ENCODE peak calls at places on chromosomes 4 and X, in ten cellular contexts. B is A549, E is sigmoid colon, L is lower leg skin, Q is body of pancreas, T is IMR-90, M is Peyer's patch, G is transverse colon, X is spleen, D is esophagus muscularis mucosa. S is an unnamed sample.

GRCh38 chr4:140308366-140309123 is 64.9 kb upstream of the SCOC start:
- DNase-seq in B (no peak), E (peak), L (peak), Q (peak), T (peak), M (peak), G (peak), X (no peak), D (no peak), S (peak)

GRCh38 chr4:75992462-75992861 is 1.7 kb upstream of the SDAD1 start:
- DNase-seq in B (no peak), E (no peak), L (no peak), Q (no peak), T (no peak), M (no peak), G (no peak), X (no peak), D (peak), S (no peak)

GRCh38 chrX:49037883-49038475 is 5.2 kb downstream of the TFE3 start:
- DNase-seq in B (no peak), E (no peak), L (no peak), Q (no peak), T (peak), M (no peak), G (no peak), X (no peak), D (no peak), S (no peak)

GRCh38 chr4:4521069-4521468 is 20.8 kb downstream of the STX18 start:
- DNase-seq in B (no peak), E (no peak), L (no peak), Q (no peak), T (no peak), M (no peak), G (no peak), X (no peak), D (no peak), S (no peak)

GRCh38 chrX:139936259-139936658 is 3.4 kb upstream of the ATP11C start:
- DNase-seq in B (peak), E (no peak), L (no peak), Q (no peak), T (no peak), M (no peak), G (no peak), X (no peak), D (no peak), S (no peak)

GRCh38 chr4:59553063-59553738 is 1646.9 kb upstream of the ADGRL3 start:
- DNase-seq in B (peak), E (no peak), L (no peak), Q (no peak), T (no peak), M (no peak), G (no peak), X (no peak), D (no peak), S (peak)

GRCh38 chr4:56908206-56909082 is 744 bp downstream of the REST start:
- DNase-seq in B (peak), E (peak), L (peak), Q (peak), T (peak), M (peak), G (peak), X (peak), D (no peak), S (peak)

GRCh38 chr4:85869156-85869555 is 394.2 kb downstream of the ARHGAP24 start:
- DNase-seq in B (no peak), E (no peak), L (no peak), Q (no peak), T (no peak), M (no peak), G (no peak), X (no peak), D (no peak), S (no peak)

GRCh38 chrX:130909469-130910136 is 6.6 kb upstream of the ENOX2 start:
- DNase-seq in B (no peak), E (no peak), L (no peak), Q (no peak), T (no peak), M (no peak), G (no peak), X (no peak), D (no peak), S (no peak)

GRCh38 chrX:109732319-109732779 is 708 bp downstream of the ACSL4 start:
- DNase-seq in B (peak), E (no peak), L (no peak), Q (no peak), T (peak), M (no peak), G (no peak), X (no peak), D (no peak), S (no peak)

GRCh38 chrX:30668581-30668980 is 15.4 kb downstream of the GK start:
- DNase-seq in B (no peak), E (no peak), L (no peak), Q (no peak), T (no peak), M (no peak), G (no peak), X (no peak), D (no peak), S (no peak)

GRCh38 chr4:56979674-56980073 is 978 bp downstream of the POLR2B start:
- DNase-seq in B (no peak), E (no peak), L (peak), Q (no peak), T (peak), M (peak), G (peak), X (no peak), D (no peak), S (peak)

GRCh38 chrX:107576841-107577240 is 51.5 kb upstream of the PRPS1 start:
- DNase-seq in B (no peak), E (no peak), L (no peak), Q (no peak), T (no peak), M (no peak), G (no peak), X (no peak), D (no peak), S (no peak)

GRCh38 chrX:23287191-23287764 is 47.4 kb upstream of the PTCHD1 start:
- DNase-seq in B (no peak), E (no peak), L (no peak), Q (no peak), T (no peak), M (no peak), G (no peak), X (no peak), D (no peak), S (no peak)

GRCh38 chrX:22800360-22800759 is 199.4 kb upstream of the DDX53 start:
- DNase-seq in B (no peak), E (no peak), L (no peak), Q (no peak), T (peak), M (no peak), G (no peak), X (no peak), D (no peak), S (no peak)

GRCh38 chr4:856468-856901 is 30.6 kb upstream of the CPLX1 start:
- DNase-seq in B (no peak), E (no peak), L (no peak), Q (no peak), T (no peak), M (no peak), G (no peak), X (peak), D (no peak), S (no peak)

GRCh38 chrX:103919336-103919682 is 43.1 kb upstream of the TMSB15B start:
- DNase-seq in B (peak), E (no peak), L (no peak), Q (no peak), T (peak), M (peak), G (peak), X (no peak), D (no peak), S (peak)

GRCh38 chr4:151100517-151100916 is 1.1 kb downstream of the RPS3A start:
- DNase-seq in B (no peak), E (no peak), L (no peak), Q (no peak), T (no peak), M (no peak), G (no peak), X (no peak), D (no peak), S (no peak)

GRCh38 chr4:30866444-30866843 is 146.3 kb downstream of the PCDH7 start:
- DNase-seq in B (no peak), E (no peak), L (no peak), Q (no peak), T (peak), M (no peak), G (no peak), X (no peak), D (no peak), S (no peak)

GRCh38 chr4:164977243-164978164 is at the start of gene TRIM61:
- DNase-seq in B (no peak), E (no peak), L (no peak), Q (peak), T (peak), M (peak), G (peak), X (no peak), D (peak), S (peak)

GRCh38 chr4:36771411-36772153 is 473.0 kb upstream of the NWD2 start:
- DNase-seq in B (no peak), E (no peak), L (no peak), Q (no peak), T (no peak), M (no peak), G (no peak), X (no peak), D (no peak), S (no peak)

GRCh38 chrX:133335027-133335426 is 80.3 kb downstream of the GPC4 start:
- DNase-seq in B (peak), E (no peak), L (no peak), Q (peak), T (peak), M (peak), G (peak), X (no peak), D (no peak), S (peak)

GRCh38 chr4:10773010-10773409 is 88.4 kb upstream of the CLNK start:
- DNase-seq in B (no peak), E (no peak), L (no peak), Q (no peak), T (no peak), M (no peak), G (no peak), X (no peak), D (no peak), S (no peak)

GRCh38 chr4:116537828-116538227 is 547.5 kb downstream of the TRAM1L1 start:
- DNase-seq in B (no peak), E (no peak), L (no peak), Q (no peak), T (no peak), M (no peak), G (no peak), X (no peak), D (no peak), S (no peak)

GRCh38 chr4:86279247-86279960 is 80.4 kb downstream of the MAPK10 start:
- DNase-seq in B (no peak), E (no peak), L (no peak), Q (no peak), T (no peak), M (no peak), G (no peak), X (no peak), D (no peak), S (no peak)

GRCh38 chr4:102531441-102531840 is 30.3 kb downstream of the NFKB1 start:
- DNase-seq in B (no peak), E (no peak), L (no peak), Q (no peak), T (peak), M (no peak), G (no peak), X (no peak), D (no peak), S (no peak)

GRCh38 chr4:95165926-95166524 is 382.7 kb downstream of the UNC5C start:
- DNase-seq in B (peak), E (no peak), L (no peak), Q (peak), T (peak), M (no peak), G (no peak), X (no peak), D (no peak), S (peak)

GRCh38 chr4:122992111-122992510 is 69.7 kb upstream of the NUDT6 start:
- DNase-seq in B (no peak), E (no peak), L (no peak), Q (no peak), T (no peak), M (no peak), G (no peak), X (no peak), D (no peak), S (peak)

GRCh38 chr4:156109943-156110925 is 156.6 kb upstream of the CTSO start:
- DNase-seq in B (peak), E (peak), L (no peak), Q (peak), T (peak), M (no peak), G (no peak), X (no peak), D (no peak), S (peak)

GRCh38 chrX:149939271-149940014 is 1.2 kb upstream of the EOLA2 start:
- DNase-seq in B (peak), E (peak), L (peak), Q (peak), T (peak), M (peak), G (peak), X (peak), D (peak), S (peak)

GRCh38 chr4:158530391-158530790 is 8.7 kb downstream of the RXFP1 start:
- DNase-seq in B (no peak), E (no peak), L (no peak), Q (no peak), T (peak), M (no peak), G (no peak), X (no peak), D (no peak), S (no peak)

DNA sequence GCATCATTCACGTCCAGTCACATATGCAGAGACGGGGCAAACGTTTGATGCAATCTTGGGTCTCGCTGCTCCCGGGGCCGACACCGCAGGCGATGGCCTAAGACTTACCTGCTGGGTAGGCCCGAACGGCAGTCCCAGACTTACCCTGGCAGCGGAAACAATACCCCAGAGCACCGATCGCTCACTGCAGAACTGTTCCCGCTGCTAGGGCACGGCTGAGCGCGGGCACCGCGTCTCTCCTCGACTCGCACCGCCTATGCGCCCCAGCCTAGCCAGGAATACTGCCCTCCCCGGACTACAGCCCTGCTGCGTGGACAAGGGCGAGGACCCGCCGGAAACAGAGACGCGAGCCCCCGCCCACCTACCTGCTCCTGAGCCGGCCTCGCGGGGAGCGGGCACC is 86.2 kb downstream of the HPRT1 start:
- DNase-seq in B (no peak), E (no peak), L (no peak), Q (no peak), T (no peak), M (no peak), G (no peak), X (no peak), D (no peak), S (no peak)
- TF ChIP-seq POLR2A in B (no peak), E (no peak), L (no peak), Q (no peak), T (no peak), M (no peak), G (no peak), X (no peak), D (no peak), S (no peak)

GRCh38 chrX:15673970-15674369 is 9.4 kb upstream of the CLTRN start:
- DNase-seq in B (no peak), E (no peak), L (no peak), Q (no peak), T (no peak), M (no peak), G (no peak), X (no peak), D (no peak), S (no peak)

GRCh38 chrX:15674899-15675489 is 10.4 kb upstream of the CLTRN start:
- DNase-seq in B (peak), E (peak), L (peak), Q (peak), T (peak), M (peak), G (peak), X (peak), D (peak), S (peak)

GRCh38 chrX:15674514-15674898 is 9.9 kb upstream of the CLTRN start:
- DNase-seq in B (peak), E (peak), L (peak), Q (peak), T (peak), M (peak), G (peak), X (peak), D (peak), S (peak)

GRCh38 chrX:15672886-15673285 is 8.3 kb upstream of the CLTRN start:
- DNase-seq in B (no peak), E (no peak), L (no peak), Q (no peak), T (no peak), M (no peak), G (no peak), X (no peak), D (no peak), S (no peak)

DNA sequence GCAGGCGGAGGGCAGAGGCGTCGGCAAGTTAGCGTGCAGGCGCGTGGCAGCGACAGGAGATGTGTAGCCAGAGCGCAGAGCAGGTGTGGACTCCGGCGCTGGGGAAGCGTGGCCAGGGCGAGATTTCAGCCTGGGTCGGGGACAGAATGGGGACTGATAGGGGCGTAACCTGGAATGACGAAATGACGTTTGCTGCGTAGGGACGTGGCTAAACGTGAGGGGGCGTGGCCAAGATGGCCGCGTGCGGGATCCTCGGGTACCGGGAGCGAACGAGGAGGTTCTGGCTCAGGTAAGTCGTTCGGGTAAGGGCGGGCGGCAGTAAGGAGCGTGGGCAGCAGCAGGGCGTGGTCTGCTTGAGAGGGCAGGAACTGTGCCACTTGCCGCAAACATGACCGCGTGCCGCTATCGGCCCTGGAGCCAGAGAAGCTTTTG is 10.9 kb upstream of the CLTRN start:
- DNase-seq in B (peak), E (peak), L (peak), Q (peak), T (no peak), M (peak), G (peak), X (peak), D (peak), S (peak)
- TF ChIP-seq POLR2A in B (peak), E (peak), L (no peak), Q (no peak), T (peak), M (no peak), G (no peak), X (no peak), D (no peak), S (peak)

GRCh38 chrX:53794181-53794580 is 107.7 kb upstream of the HUWE1 start:
- DNase-seq in B (no peak), E (no peak), L (no peak), Q (no peak), T (no peak), M (no peak), G (no peak), X (no peak), D (no peak), S (no peak)

GRCh38 chrX:53795583-53795982 is 109.1 kb upstream of the HUWE1 start:
- DNase-seq in B (no peak), E (no peak), L (no peak), Q (no peak), T (peak), M (no peak), G (no peak), X (no peak), D (no peak), S (peak)

DNA sequence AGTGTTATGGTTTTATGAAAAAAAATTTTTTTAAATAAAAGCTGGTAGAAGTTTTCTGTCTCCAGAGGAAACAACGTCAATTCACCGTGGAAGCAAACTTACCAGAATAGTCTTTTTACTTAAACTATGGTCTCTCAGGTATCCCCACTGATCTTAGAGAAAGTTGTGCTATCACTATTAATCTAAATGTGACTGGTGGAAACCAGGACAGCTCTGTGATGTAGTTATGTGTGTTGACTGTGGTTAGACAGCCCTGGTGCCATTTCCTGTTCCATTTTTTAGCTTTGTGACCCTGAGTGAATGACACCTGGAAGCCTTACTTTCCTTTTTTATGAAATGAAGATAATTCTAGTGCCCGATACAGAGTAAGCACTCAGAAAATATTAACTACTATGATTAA is 111.8 kb upstream of the HUWE1 start:
- DNase-seq in B (no peak), E (no peak), L (no peak), Q (no peak), T (no peak), M (no peak), G (no peak), X (no peak), D (no peak), S (no peak)
- TF ChIP-seq POLR2A in B (no peak), E (no peak), L (no peak), Q (no peak), T (no peak), M (no peak), G (no peak), X (no peak), D (no peak), S (no peak)

GRCh38 chrX:15854712-15855561 is at the start of gene AP1S2:
- DNase-seq in B (peak), E (peak), L (peak), Q (peak), T (peak), M (peak), G (peak), X (peak), D (peak), S (peak)
- TF ChIP-seq POLR2A in B (peak), E (peak), L (no peak), Q (peak), T (no peak), M (peak), G (peak), X (peak), D (peak), S (peak)

DNA sequence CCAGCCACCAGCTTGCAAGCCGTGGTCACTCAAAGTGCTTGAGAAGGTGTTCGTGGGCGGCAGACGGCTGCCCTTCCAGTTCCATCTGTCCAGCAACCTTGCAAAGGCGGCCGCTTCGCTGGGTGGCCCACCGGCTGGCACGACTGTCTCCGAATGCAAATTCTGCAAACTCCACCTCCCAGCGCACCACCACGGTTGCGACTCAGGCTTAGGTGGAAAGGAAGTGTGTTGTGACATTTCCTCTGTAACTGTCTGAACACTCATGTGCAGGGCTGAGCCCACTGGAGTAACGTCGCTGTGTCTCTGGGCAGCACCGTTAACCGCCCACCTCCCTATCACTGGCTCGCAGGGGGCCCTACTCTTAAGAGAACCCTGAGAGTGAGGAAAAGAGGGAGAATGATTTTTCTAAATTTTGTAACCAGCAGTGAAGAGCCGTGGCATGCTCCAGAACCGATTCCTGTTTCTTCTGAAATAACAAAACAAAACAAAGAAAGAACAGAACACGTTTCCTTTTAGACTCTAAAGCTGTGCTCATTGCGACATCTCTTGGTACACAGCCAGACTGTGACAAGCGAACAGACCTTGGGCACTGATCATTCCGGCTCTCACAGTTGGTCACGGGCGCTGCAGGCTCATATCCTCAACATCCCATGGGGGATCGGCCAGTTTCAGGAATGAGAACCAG is at the start of gene P2RY8:
- DNase-seq in B (peak), E (peak), L (peak), Q (peak), T (no peak), M (peak), G (peak), X (peak), D (no peak), S (peak)
- TF ChIP-seq POLR2A in B (no peak), E (no peak), L (no peak), Q (no peak), T (no peak), M (peak), G (peak), X (peak), D (no peak), S (no peak)